ENCODE peak calls at places on chromosomes 12 and 14, in eight cellular contexts. O is stimulated activated naive CD8-positive, alpha-beta T cell treated with anti-CD3 and anti-CD28 coated beads, Interleukin-15, amount 100 ng/mL, for 72 hours; U is mammary epithelial cell; K is kidney epithelial cell; G is ovary; Q is GM20000; E is OCI-LY7; Z is NCI-H460. R is an unnamed sample.

GRCh38 chr14:105888784-105889665 is 362.6 kb downstream of the TMEM121 start:
- DNase-seq in O (no peak), Q (no peak), E (no peak), K (no peak), Z (no peak), G (no peak), U (no peak), R (no peak)

GRCh38 chr12:4535871-4536270 is 2.8 kb upstream of the RAD51AP1 start:
- DNase-seq in E (peak; percentile 56), G (no peak), Q (no peak), U (no peak), Z (no peak), O (no peak), K (no peak), R (no peak)

GRCh38 chr14:51455041-51455835 is 196.5 kb upstream of the FRMD6 start:
- DNase-seq in E (no peak), O (no peak), Z (no peak), U (no peak), G (no peak), K (no peak), Q (no peak), R (no peak)

GRCh38 chr14:73725116-73726024 is 11.2 kb upstream of the PNMA1 start:
- DNase-seq in U (no peak), G (peak; percentile 51), Q (no peak), K (no peak), O (no peak), Z (no peak), E (no peak), R (peak; percentile 15)

GRCh38 chr12:131950182-131950913 is 606 bp downstream of the EP400 start:
- DNase-seq in K (no peak), G (peak; percentile 74), O (peak; percentile 33), Z (no peak), Q (peak; percentile 56), E (peak; percentile 48), U (peak; percentile 12), R (no peak)

GRCh38 chr12:79438480-79439178 is 252.1 kb downstream of the PAWR start:
- DNase-seq in G (no peak), O (no peak), E (no peak), K (no peak), U (no peak), Q (no peak), Z (no peak), R (no peak)

GRCh38 chr12:130961921-130962326 is 8.2 kb downstream of the ADGRD1 start:
- DNase-seq in Z (no peak), O (no peak), U (no peak), G (no peak), Q (no peak), K (no peak), E (peak; percentile 19), R (no peak)

GRCh38 chr14:96119947-96120346 is 80.8 kb downstream of the C14orf132 start:
- DNase-seq in Z (no peak), O (no peak), K (no peak), U (no peak), G (no peak), Q (no peak), E (no peak), R (no peak)

GRCh38 chr14:99562848-99563748 is 40.9 kb downstream of the CCDC85C start:
- DNase-seq in Q (no peak), E (no peak), U (peak; percentile 47), Z (peak; percentile 62), O (no peak), K (peak; percentile 63), G (peak; percentile 89), R (no peak)

GRCh38 chr14:78530078-78530477 is 359.9 kb downstream of the NRXN3 start:
- DNase-seq in Z (peak; percentile 13), Q (peak; percentile 11), O (no peak), K (no peak), G (no peak), U (peak; percentile 4), E (peak; percentile 30), R (no peak)

GRCh38 chr12:97758102-97758501 is 295.5 kb downstream of the RMST start:
- DNase-seq in Z (no peak), U (no peak), E (no peak), G (no peak), Q (no peak), O (no peak), K (no peak), R (no peak)

GRCh38 chr12:109683316-109683715 is 30.3 kb upstream of the FAM222A start:
- DNase-seq in Z (no peak), Q (no peak), E (no peak), K (no peak), G (no peak), U (no peak), O (no peak), R (no peak)

GRCh38 chr12:101670007-101670671 is 27.3 kb upstream of the CHPT1 start:
- DNase-seq in Z (peak; percentile 41), Q (peak; percentile 29), U (peak; percentile 5), G (no peak), E (peak; percentile 75), K (no peak), O (peak; percentile 51), R (peak; percentile 12)

GRCh38 chr14:91693342-91693741 is 38.5 kb downstream of the CATSPERB start:
- DNase-seq in K (peak; percentile 5), O (no peak), Q (no peak), Z (no peak), G (no peak), E (no peak), U (peak; percentile 91), R (no peak)

R was measured in T-helper 2 cell treated with Interferon-gamma antibody and Interleukin-4, amounts not matched to agents 5 μg/mL and 100 μg/mL, for 36 hours.